ENCODE peak calls at places on chromosomes 7 and 10, in five cellular contexts. One of them, this sample, is unnamed. For H3K27me3, the result is how much of the 10 kb centered on the place peaks cover.

GRCh38 chr7:26815452-26815851 is 48.9 kb downstream of the SKAP2 start:
- DNase-seq in H1: no peak
- DNase-seq in H9: no peak
- DNase-seq in mesenchymal stem cell: no peak
- DNase-seq in trophoblast cell: no peak
- DNase-seq in this sample: no peak

GRCh38 chr7:100360102-100360607 is 2.2 kb downstream of the PILRB start:
- DNase-seq in H1: no peak
- DNase-seq in H9: no peak
- DNase-seq in mesenchymal stem cell: no peak
- DNase-seq in trophoblast cell: no peak
- DNase-seq in this sample: no peak

GRCh38 chr7:38224392-38224791 is 46.3 kb downstream of the STARD3NL start:
- DNase-seq in H1: no peak
- DNase-seq in H9: no peak
- DNase-seq in mesenchymal stem cell: peak
- DNase-seq in trophoblast cell: no peak
- DNase-seq in this sample: no peak

GRCh38 chr7:3455826-3456444 is 154.9 kb downstream of the SDK1 start:
- DNase-seq in H1: no peak
- DNase-seq in H9: no peak
- DNase-seq in mesenchymal stem cell: peak
- DNase-seq in trophoblast cell: no peak
- DNase-seq in this sample: no peak

GRCh38 chr7:33807158-33807530 is 98.2 kb upstream of the BMPER start:
- DNase-seq in H1: no peak
- DNase-seq in H9: no peak
- DNase-seq in mesenchymal stem cell: no peak
- DNase-seq in trophoblast cell: no peak
- DNase-seq in this sample: no peak

GRCh38 chr7:2012981-2013380 is 219.8 kb downstream of the MAD1L1 start:
- DNase-seq in H1: no peak
- DNase-seq in H9: no peak
- DNase-seq in mesenchymal stem cell: no peak
- DNase-seq in trophoblast cell: no peak
- DNase-seq in this sample: no peak

GRCh38 chr10:63268139-63268797 is 135.1 kb downstream of the NRBF2 start:
- DNase-seq in H1: no peak
- DNase-seq in H9: no peak
- DNase-seq in mesenchymal stem cell: peak
- DNase-seq in trophoblast cell: no peak
- DNase-seq in this sample: no peak

GRCh38 chr7:148289630-148290029 is 300.9 kb upstream of the C7orf33 start:
- DNase-seq in H1: no peak
- DNase-seq in H9: no peak
- DNase-seq in mesenchymal stem cell: no peak
- DNase-seq in trophoblast cell: no peak
- DNase-seq in this sample: no peak

GRCh38 chr7:142930126-142930730 is 3.3 kb downstream of the TRPV5 start:
- DNase-seq in H1: no peak
- DNase-seq in H9: no peak
- DNase-seq in mesenchymal stem cell: no peak
- DNase-seq in trophoblast cell: peak
- DNase-seq in this sample: no peak

GRCh38 chr10:86264481-86265231 is 101.9 kb downstream of the GRID1 start:
- DNase-seq in H1: no peak
- DNase-seq in H9: peak
- DNase-seq in mesenchymal stem cell: no peak
- DNase-seq in trophoblast cell: no peak
- DNase-seq in this sample: no peak

GRCh38 chr7:156780724-156781455 is 112.1 kb downstream of the LMBR1 start:
- DNase-seq in H1: no peak
- DNase-seq in H9: no peak
- DNase-seq in mesenchymal stem cell: no peak
- DNase-seq in trophoblast cell: no peak
- DNase-seq in this sample: no peak

GRCh38 chr10:37684765-37685164 is 172.6 kb downstream of the ZNF248 start:
- DNase-seq in H1: no peak
- DNase-seq in H9: no peak
- DNase-seq in mesenchymal stem cell: no peak
- DNase-seq in trophoblast cell: no peak
- DNase-seq in this sample: no peak

GRCh38 chr7:69517985-69518731 is 80.1 kb upstream of the AUTS2 start:
- DNase-seq in H1: peak
- DNase-seq in H9: peak
- DNase-seq in mesenchymal stem cell: no peak
- DNase-seq in trophoblast cell: no peak
- DNase-seq in this sample: peak

GRCh38 chr10:11654659-11655058 is 43.2 kb upstream of the USP6NL start:
- DNase-seq in H1: no peak
- DNase-seq in H9: no peak
- DNase-seq in mesenchymal stem cell: no peak
- DNase-seq in trophoblast cell: no peak
- DNase-seq in this sample: no peak

GRCh38 chr7:29957921-29958320 is 31.7 kb downstream of the SCRN1 start:
- DNase-seq in H1: no peak
- DNase-seq in H9: no peak
- DNase-seq in mesenchymal stem cell: no peak
- DNase-seq in trophoblast cell: no peak
- DNase-seq in this sample: no peak

GRCh38 chr10:83677795-83678194 is 461.5 kb upstream of the GHITM start:
- DNase-seq in H1: no peak
- DNase-seq in H9: no peak
- DNase-seq in mesenchymal stem cell: peak
- DNase-seq in trophoblast cell: no peak
- DNase-seq in this sample: no peak

GRCh38 chr7:90624128-90624980 is 28.2 kb downstream of the CDK14 start:
- DNase-seq in H1: no peak
- DNase-seq in H9: no peak
- DNase-seq in mesenchymal stem cell: peak
- DNase-seq in trophoblast cell: no peak
- DNase-seq in this sample: no peak

GRCh38 chr10:84511709-84512108 is 183.3 kb downstream of the CCSER2 start:
- DNase-seq in H1: no peak
- DNase-seq in H9: no peak
- DNase-seq in mesenchymal stem cell: no peak
- DNase-seq in trophoblast cell: no peak
- DNase-seq in this sample: no peak

GRCh38 chr7:100435401-100436304 is 644 bp downstream of the PPP1R35 start:
- DNase-seq in H1: no peak
- DNase-seq in H9: peak
- DNase-seq in mesenchymal stem cell: peak
- DNase-seq in trophoblast cell: peak
- DNase-seq in this sample: no peak

GRCh38 chr7:44394112-44394447 is 68.7 kb upstream of the CAMK2B start:
- DNase-seq in H1: no peak
- DNase-seq in H9: peak
- DNase-seq in mesenchymal stem cell: no peak
- DNase-seq in trophoblast cell: no peak
- DNase-seq in this sample: no peak

GRCh38 chr7:84611391-84611790 is 416.8 kb upstream of the SEMA3A start:
- DNase-seq in H1: no peak
- DNase-seq in H9: no peak
- DNase-seq in mesenchymal stem cell: no peak
- DNase-seq in trophoblast cell: no peak
- DNase-seq in this sample: no peak

GRCh38 chr10:124318811-124319210 is 99.9 kb downstream of the OAT start:
- DNase-seq in H1: no peak
- DNase-seq in H9: no peak
- DNase-seq in mesenchymal stem cell: no peak
- DNase-seq in trophoblast cell: no peak
- DNase-seq in this sample: no peak

GRCh38 chr10:10915215-10915614 is 102.5 kb upstream of the CELF2 start:
- DNase-seq in H1: no peak
- DNase-seq in H9: no peak
- DNase-seq in mesenchymal stem cell: peak
- DNase-seq in trophoblast cell: no peak
- DNase-seq in this sample: no peak

GRCh38 chr7:6422926-6423632 is 24.7 kb downstream of the DAGLB start:
- DNase-seq in H1: no peak
- DNase-seq in H9: no peak
- DNase-seq in mesenchymal stem cell: no peak
- DNase-seq in trophoblast cell: no peak
- DNase-seq in this sample: no peak

GRCh38 chr7:135661311-135662122 is 797 bp upstream of the STMP1 start:
- DNase-seq in H1: no peak
- DNase-seq in H9: no peak
- DNase-seq in mesenchymal stem cell: no peak
- DNase-seq in trophoblast cell: peak
- DNase-seq in this sample: no peak

GRCh38 chr10:80468002-80468401 is 13.9 kb downstream of the TSPAN14 start:
- DNase-seq in H1: no peak
- DNase-seq in H9: peak
- DNase-seq in mesenchymal stem cell: no peak
- DNase-seq in trophoblast cell: no peak
- DNase-seq in this sample: no peak

GRCh38 chr10:110425684-110426293 is 71.9 kb upstream of the DUSP5 start:
- DNase-seq in H1: no peak
- DNase-seq in H9: no peak
- DNase-seq in mesenchymal stem cell: peak
- DNase-seq in trophoblast cell: no peak
- DNase-seq in this sample: no peak
- H2AK5ac ChIP-seq in H1: no peak
- H2AK5ac ChIP-seq in H9: no peak
- H2AK5ac ChIP-seq in mesenchymal stem cell: no peak
- H2AK5ac ChIP-seq in trophoblast cell: no peak
- H2AK5ac ChIP-seq in this sample: no peak

GRCh38 chr10:69573056-69573806 is at the start of gene NEUROG3:
- DNase-seq in H1: no peak
- DNase-seq in H9: peak
- DNase-seq in mesenchymal stem cell: no peak
- DNase-seq in trophoblast cell: no peak
- DNase-seq in this sample: no peak
- H3K27me3 ChIP-seq in H1: half or more
- H3K27me3 ChIP-seq in H9: half or more
- H3K27me3 ChIP-seq in mesenchymal stem cell: half or more
- H3K27me3 ChIP-seq in trophoblast cell: half or more
- H3K27me3 ChIP-seq in this sample: half or more

DNA sequence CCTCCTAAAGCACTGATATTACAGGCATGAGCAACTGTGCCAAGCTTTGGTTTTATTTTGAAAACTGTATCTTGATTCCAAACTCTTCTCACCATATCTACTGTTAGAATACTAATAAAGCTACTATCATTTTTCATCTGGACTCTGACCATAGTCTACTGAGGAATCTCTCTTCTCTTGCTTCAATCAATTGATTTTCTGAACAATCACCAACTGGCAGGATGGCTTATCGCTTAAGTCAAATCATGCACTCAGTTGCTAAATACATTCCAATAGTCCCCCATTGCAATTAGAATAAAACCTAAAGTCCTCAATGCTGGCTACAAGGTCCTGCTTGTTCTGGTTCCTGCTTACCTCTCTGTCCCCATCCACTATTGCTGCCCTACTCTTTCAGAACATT is 2.3 kb upstream of the APBB1IP start:
- DNase-seq in H1: no peak
- DNase-seq in H9: no peak
- DNase-seq in mesenchymal stem cell: no peak
- DNase-seq in trophoblast cell: no peak
- DNase-seq in this sample: no peak
- H2BK12ac ChIP-seq in H1: no peak
- H2BK12ac ChIP-seq in H9: no peak
- H2BK12ac ChIP-seq in mesenchymal stem cell: no peak
- H2BK12ac ChIP-seq in trophoblast cell: no peak
- H2BK12ac ChIP-seq in this sample: no peak

GRCh38 chr10:77415311-77415960 is 222.2 kb downstream of the KCNMA1 start:
- DNase-seq in H1: no peak
- DNase-seq in H9: no peak
- DNase-seq in mesenchymal stem cell: no peak
- DNase-seq in trophoblast cell: peak
- DNase-seq in this sample: no peak
- H2AK5ac ChIP-seq in H1: no peak
- H2AK5ac ChIP-seq in H9: no peak
- H2AK5ac ChIP-seq in mesenchymal stem cell: peak
- H2AK5ac ChIP-seq in trophoblast cell: no peak
- H2AK5ac ChIP-seq in this sample: no peak

GRCh38 chr10:93777092-93777491 is 19.4 kb downstream of the LGI1 start:
- DNase-seq in H1: no peak
- DNase-seq in H9: no peak
- DNase-seq in mesenchymal stem cell: no peak
- DNase-seq in trophoblast cell: no peak
- DNase-seq in this sample: no peak
- H3K27me3 ChIP-seq in H1: under half
- H3K27me3 ChIP-seq in H9: under half
- H3K27me3 ChIP-seq in mesenchymal stem cell: under half
- H3K27me3 ChIP-seq in trophoblast cell: under half
- H3K27me3 ChIP-seq in this sample: under half

GRCh38 chr7:81882086-81882485 is 112.2 kb upstream of the HGF start:
- DNase-seq in H1: no peak
- DNase-seq in H9: no peak
- DNase-seq in mesenchymal stem cell: peak
- DNase-seq in trophoblast cell: no peak
- DNase-seq in this sample: no peak

GRCh38 chr7:81873559-81873958 is 103.7 kb upstream of the HGF start:
- DNase-seq in H1: no peak
- DNase-seq in H9: no peak
- DNase-seq in mesenchymal stem cell: no peak
- DNase-seq in trophoblast cell: no peak
- DNase-seq in this sample: no peak

DNA sequence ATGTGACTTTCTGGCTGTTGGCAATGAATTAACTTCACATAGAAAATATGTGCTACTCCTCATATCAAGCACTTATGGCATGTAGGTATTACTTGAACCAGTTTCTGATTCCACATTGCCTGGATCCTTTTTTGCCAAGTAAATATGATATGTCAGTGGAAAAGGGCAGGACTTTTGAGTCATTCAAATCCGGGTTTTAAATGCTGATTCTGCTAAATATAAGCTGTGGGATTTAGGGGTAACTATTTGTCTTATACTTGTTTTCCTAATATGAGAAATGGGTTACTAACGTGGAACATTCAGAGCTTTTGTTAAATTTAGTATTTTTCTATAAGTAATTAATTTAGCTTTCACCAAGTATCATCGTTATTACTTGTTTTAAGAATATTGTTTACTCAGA is 108.0 kb upstream of the HGF start:
- DNase-seq in H1: no peak
- DNase-seq in H9: no peak
- DNase-seq in mesenchymal stem cell: no peak
- DNase-seq in trophoblast cell: no peak
- DNase-seq in this sample: no peak
- H2BK12ac ChIP-seq in H1: no peak
- H2BK12ac ChIP-seq in H9: no peak
- H2BK12ac ChIP-seq in mesenchymal stem cell: no peak
- H2BK12ac ChIP-seq in trophoblast cell: no peak
- H2BK12ac ChIP-seq in this sample: no peak

GRCh38 chr7:47766151-47766550 is 182.1 kb downstream of the PKD1L1 start:
- DNase-seq in H1: no peak
- DNase-seq in H9: no peak
- DNase-seq in mesenchymal stem cell: peak
- DNase-seq in trophoblast cell: no peak
- DNase-seq in this sample: no peak
- H2AK5ac ChIP-seq in H1: no peak
- H2AK5ac ChIP-seq in H9: no peak
- H2AK5ac ChIP-seq in mesenchymal stem cell: peak
- H2AK5ac ChIP-seq in trophoblast cell: no peak
- H2AK5ac ChIP-seq in this sample: no peak